ENCODE peak calls at places on chromosomes 16 and 17, in five cellular contexts. One of them, this sample, is unnamed.

GRCh38 chr16:85913688-85914422 is 14.9 kb downstream of the IRF8 start:
- DNase-seq in HepG2: no peak
- DNase-seq in Panc1: no peak
- DNase-seq in K562: no peak
- DNase-seq in A549: no peak
- DNase-seq in this sample: no peak

GRCh38 chr17:79974786-79975497 is 60.7 kb downstream of the TBC1D16 start:
- DNase-seq in A549: peak; percentile 33
- DNase-seq in HepG2: no peak
- DNase-seq in K562: peak; percentile 73
- DNase-seq in Panc1: no peak
- DNase-seq in this sample: peak; percentile 88

GRCh38 chr16:3046506-3047386 is at the start of gene MMP25:
- DNase-seq in K562: no peak
- DNase-seq in Panc1: no peak
- DNase-seq in A549: no peak
- DNase-seq in HepG2: no peak
- DNase-seq in this sample: peak; percentile 80

GRCh38 chr16:1046271-1046955 is 26.1 kb upstream of the SSTR5 start:
- DNase-seq in Panc1: no peak
- DNase-seq in A549: no peak
- DNase-seq in HepG2: no peak
- DNase-seq in K562: no peak
- DNase-seq in this sample: no peak

GRCh38 chr16:84672276-84673202 is 24.2 kb downstream of the KLHL36 start:
- DNase-seq in HepG2: peak; percentile 58
- DNase-seq in K562: peak; percentile 87
- DNase-seq in A549: peak; percentile 68
- DNase-seq in Panc1: peak; percentile 36
- DNase-seq in this sample: peak; percentile 87

GRCh38 chr17:32929288-32929574 is 1.3 kb downstream of the TMEM98 start:
- DNase-seq in K562: peak; percentile 32
- DNase-seq in HepG2: no peak
- DNase-seq in A549: no peak
- DNase-seq in Panc1: no peak
- DNase-seq in this sample: peak; percentile 72

GRCh38 chr17:2002767-2003329 is 22.3 kb downstream of the RTN4RL1 start:
- DNase-seq in Panc1: no peak
- DNase-seq in K562: no peak
- DNase-seq in HepG2: no peak
- DNase-seq in A549: no peak
- DNase-seq in this sample: no peak

GRCh38 chr16:86862596-86862995 is 284.2 kb downstream of the FOXL1 start:
- DNase-seq in K562: no peak
- DNase-seq in A549: no peak
- DNase-seq in HepG2: no peak
- DNase-seq in Panc1: no peak
- DNase-seq in this sample: no peak

GRCh38 chr17:18261146-18261515 is 669 bp downstream of the MIEF2 start:
- DNase-seq in Panc1: no peak
- DNase-seq in HepG2: peak; percentile 24
- DNase-seq in A549: peak; percentile 64
- DNase-seq in K562: peak; percentile 42
- DNase-seq in this sample: peak; percentile 53

GRCh38 chr17:39576187-39576586 is 31.5 kb downstream of the NEUROD2 start:
- DNase-seq in HepG2: peak; percentile 35
- DNase-seq in K562: no peak
- DNase-seq in A549: peak; percentile 41
- DNase-seq in Panc1: no peak
- DNase-seq in this sample: peak; percentile 83

GRCh38 chr17:80474231-80474932 is 2.0 kb downstream of the NPTX1 start:
- DNase-seq in Panc1: no peak
- DNase-seq in HepG2: no peak
- DNase-seq in K562: peak; percentile 40
- DNase-seq in A549: peak; percentile 85
- DNase-seq in this sample: no peak

GRCh38 chr16:72174726-72175125 is 2.8 kb upstream of the PMFBP1 start:
- DNase-seq in A549: no peak
- DNase-seq in Panc1: no peak
- DNase-seq in HepG2: no peak
- DNase-seq in K562: no peak
- DNase-seq in this sample: no peak

GRCh38 chr16:27204232-27204915 is 1.0 kb downstream of the KDM8 start:
- DNase-seq in A549: no peak
- DNase-seq in K562: no peak
- DNase-seq in HepG2: no peak
- DNase-seq in Panc1: no peak
- DNase-seq in this sample: peak; percentile 61

GRCh38 chr17:65170839-65171238 is 33.7 kb downstream of the RGS9 start:
- DNase-seq in A549: peak; percentile 31
- DNase-seq in HepG2: peak; percentile 61
- DNase-seq in K562: no peak
- DNase-seq in Panc1: no peak
- DNase-seq in this sample: no peak

GRCh38 chr16:138049-138417 is 440 bp downstream of the NPRL3 start:
- DNase-seq in K562: peak; percentile 59
- DNase-seq in A549: no peak
- DNase-seq in Panc1: no peak
- DNase-seq in HepG2: no peak
- DNase-seq in this sample: peak; percentile 58

GRCh38 chr17:48570325-48571023 is 7.7 kb downstream of the HOXB4 start:
- DNase-seq in K562: peak; percentile 59
- DNase-seq in A549: no peak
- DNase-seq in Panc1: no peak
- DNase-seq in HepG2: no peak
- DNase-seq in this sample: no peak

GRCh38 chr16:13070268-13070667 is 168.9 kb downstream of the SHISA9 start:
- DNase-seq in A549: no peak
- DNase-seq in HepG2: no peak
- DNase-seq in Panc1: no peak
- DNase-seq in K562: no peak
- DNase-seq in this sample: peak; percentile 98

GRCh38 chr17:73052923-73053322 is 39.6 kb downstream of the SLC39A11 start:
- DNase-seq in Panc1: no peak
- DNase-seq in A549: no peak
- DNase-seq in K562: no peak
- DNase-seq in HepG2: no peak
- DNase-seq in this sample: no peak

GRCh38 chr16:65884018-65884417 is 482.5 kb upstream of the CDH5 start:
- DNase-seq in K562: no peak
- DNase-seq in Panc1: no peak
- DNase-seq in HepG2: no peak
- DNase-seq in A549: no peak
- DNase-seq in this sample: no peak

GRCh38 chr17:4988168-4988567 is 693 bp upstream of the CAMTA2 start:
- DNase-seq in A549: no peak
- DNase-seq in K562: no peak
- DNase-seq in HepG2: no peak
- DNase-seq in Panc1: no peak
- DNase-seq in this sample: no peak

GRCh38 chr17:46870116-46870803 is 18.9 kb downstream of the WNT9B start:
- DNase-seq in Panc1: no peak
- DNase-seq in K562: no peak
- DNase-seq in HepG2: peak; percentile 91
- DNase-seq in A549: peak; percentile 59
- DNase-seq in this sample: no peak
- TF ChIP-seq REST in Panc1: no peak
- TF ChIP-seq REST in K562: no peak
- TF ChIP-seq REST in HepG2: no peak
- TF ChIP-seq REST in A549: no peak
- TF ChIP-seq REST in this sample: no peak

GRCh38 chr16:67509016-67509415 is 19.6 kb upstream of the RIPOR1 start:
- DNase-seq in Panc1: no peak
- DNase-seq in A549: no peak
- DNase-seq in K562: no peak
- DNase-seq in HepG2: no peak
- DNase-seq in this sample: no peak

GRCh38 chr16:67506468-67506867 is 22.2 kb upstream of the RIPOR1 start:
- DNase-seq in A549: no peak
- DNase-seq in K562: no peak
- DNase-seq in HepG2: no peak
- DNase-seq in Panc1: no peak
- DNase-seq in this sample: peak; percentile 35

GRCh38 chr16:67499159-67499558 is 15.8 kb upstream of the AGRP start:
- DNase-seq in Panc1: no peak
- DNase-seq in K562: no peak
- DNase-seq in A549: no peak
- DNase-seq in HepG2: no peak
- DNase-seq in this sample: no peak

DNA sequence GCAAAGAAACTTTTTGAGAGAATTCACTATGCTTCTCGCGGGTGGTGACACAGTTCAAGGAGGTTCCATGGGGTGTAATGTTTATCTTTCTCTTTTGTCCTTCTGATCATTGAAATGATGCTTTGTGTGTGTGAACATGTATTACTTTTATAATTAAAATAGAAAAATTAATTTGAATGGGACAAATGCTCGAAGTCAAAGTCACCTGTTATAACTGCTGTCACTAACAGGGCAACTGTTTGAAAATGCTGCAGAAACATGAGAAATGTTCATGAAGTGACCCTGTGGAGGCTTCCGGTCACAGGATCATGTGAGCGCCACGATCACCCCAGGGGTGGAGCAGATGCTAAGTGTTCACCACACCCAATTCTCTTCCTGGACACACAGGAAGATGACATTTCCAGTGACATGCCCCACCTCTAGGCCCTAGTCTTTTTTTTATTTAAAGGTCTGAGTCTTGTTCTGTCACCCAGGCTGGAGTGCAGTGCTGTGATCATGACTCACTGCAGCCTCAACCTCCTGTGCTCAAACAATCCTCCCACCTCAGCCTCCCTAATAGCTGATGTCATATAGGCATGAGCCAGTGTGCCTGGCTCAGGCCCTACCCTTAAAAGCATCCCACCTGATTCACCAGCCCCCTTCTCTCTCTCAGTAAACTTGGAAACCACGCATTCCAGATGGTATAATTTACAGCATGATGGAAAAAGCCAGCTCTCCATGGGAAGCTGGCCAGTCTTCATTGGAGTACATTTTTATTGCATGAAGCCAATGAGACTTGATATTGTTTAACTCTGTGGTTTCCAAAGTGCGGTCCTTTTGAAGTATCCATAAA is 21.1 kb upstream of the AGRP start:
- DNase-seq in A549: peak; percentile 31
- DNase-seq in HepG2: peak; percentile 56
- DNase-seq in Panc1: no peak
- DNase-seq in K562: peak; percentile 91
- DNase-seq in this sample: no peak
- TF ChIP-seq REST in A549: no peak
- TF ChIP-seq REST in HepG2: no peak
- TF ChIP-seq REST in Panc1: no peak
- TF ChIP-seq REST in K562: no peak
- TF ChIP-seq REST in this sample: no peak

GRCh38 chr16:69796285-69797118 is 34.4 kb downstream of the WWP2 start:
- DNase-seq in HepG2: peak; percentile 74
- DNase-seq in A549: peak; percentile 80
- DNase-seq in K562: peak; percentile 61
- DNase-seq in Panc1: peak; percentile 48
- DNase-seq in this sample: peak; percentile 88
- TF ChIP-seq REST in HepG2: no peak
- TF ChIP-seq REST in A549: no peak
- TF ChIP-seq REST in K562: no peak
- TF ChIP-seq REST in Panc1: no peak
- TF ChIP-seq REST in this sample: no peak

DNA sequence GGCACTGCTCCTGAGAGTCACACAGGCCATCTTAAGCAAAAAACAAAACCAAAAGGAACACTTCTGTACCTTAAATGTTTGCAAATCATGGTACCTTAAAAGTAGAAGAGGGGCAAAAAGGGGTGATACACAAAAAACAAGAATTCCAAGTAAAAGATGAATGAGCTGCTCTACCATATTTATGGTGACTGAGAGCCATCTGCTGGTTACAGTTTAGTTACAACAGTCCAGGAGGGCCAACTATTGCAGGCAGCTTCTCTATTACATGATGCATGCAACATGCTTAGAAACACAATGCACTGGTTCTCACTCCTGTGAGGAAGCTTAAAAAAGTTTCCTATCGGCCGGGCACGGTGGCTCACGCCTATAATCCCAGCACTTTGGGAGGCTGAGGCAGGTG is 53.5 kb downstream of the STX8 start:
- DNase-seq in HepG2: peak; percentile 44
- DNase-seq in K562: peak; percentile 17
- DNase-seq in A549: peak; percentile 60
- DNase-seq in Panc1: peak; percentile 15
- DNase-seq in this sample: peak; percentile 72
- TF ChIP-seq REST in HepG2: no peak
- TF ChIP-seq REST in K562: no peak
- TF ChIP-seq REST in A549: no peak
- TF ChIP-seq REST in Panc1: no peak
- TF ChIP-seq REST in this sample: no peak